ENCODE peak calls at places on chromosomes 13 and 19, in seven cellular contexts. Z is mesendoderm, Y is neuronal stem cell, V is IMR-90, L is H9, M is H1, J is trophoblast cell. A is an unnamed sample.

GRCh38 chr13:94110011-94110410 is 369.5 kb downstream of the DCT start:
- DNase-seq in Z (no peak), V (peak), J (no peak), L (no peak), Y (no peak), M (no peak), A (no peak)

GRCh38 chr19:54257116-54257480 is at the start of gene LILRB5:
- DNase-seq in M (peak), V (no peak), J (no peak), Z (no peak), Y (no peak), L (no peak), A (no peak)

GRCh38 chr19:10317857-10318462 is 2.1 kb upstream of the FDX2 start:
- DNase-seq in L (no peak), M (no peak), J (no peak), V (no peak), Z (no peak), Y (no peak), A (no peak)

GRCh38 chr19:4406626-4407025 is 4.2 kb downstream of the CHAF1A start:
- DNase-seq in J (no peak), L (peak), Y (no peak), V (no peak), M (no peak), Z (no peak), A (no peak)

GRCh38 chr19:3108775-3109174 is 14.6 kb downstream of the GNA11 start:
- DNase-seq in Z (peak), M (peak), L (peak), V (peak), J (peak), Y (peak), A (peak)

GRCh38 chr19:38684078-38684861 is 36.8 kb downstream of the ACTN4 start:
- DNase-seq in Z (peak), V (peak), J (peak), Y (no peak), L (peak), M (no peak), A (peak)

GRCh38 chr13:84405286-84405685 is 523.0 kb upstream of the SLITRK1 start:
- DNase-seq in L (no peak), M (no peak), Z (no peak), V (peak), Y (no peak), J (no peak), A (no peak)

GRCh38 chr19:56834564-56835375 is 5.8 kb downstream of the PEG3 start:
- DNase-seq in M (no peak), L (no peak), V (no peak), J (no peak), Y (no peak), Z (no peak), A (no peak)

GRCh38 chr13:41017153-41017552 is 2.0 kb downstream of the ELF1 start:
- DNase-seq in M (no peak), L (no peak), J (no peak), Y (no peak), V (no peak), Z (no peak), A (peak)

GRCh38 chr13:101219609-101220265 is 196.6 kb downstream of the NALCN start:
- DNase-seq in Z (no peak), V (no peak), Y (no peak), L (no peak), M (no peak), J (no peak), A (no peak)
- H2BK120ac ChIP-seq in Z (no peak), V (no peak), Y (no peak), L (no peak), M (no peak), J (no peak), A (no peak)

GRCh38 chr19:17842663-17843313 is 5.0 kb downstream of the JAK3 start:
- DNase-seq in Z (no peak), L (no peak), V (no peak), J (no peak), Y (no peak), M (no peak), A (no peak)

GRCh38 chr19:17841810-17842662 is 5.7 kb downstream of the JAK3 start:
- DNase-seq in Z (peak), M (peak), L (peak), V (peak), J (peak), Y (peak), A (peak)

GRCh38 chr19:17843428-17843827 is 4.4 kb downstream of the JAK3 start:
- DNase-seq in Y (no peak), J (no peak), L (no peak), Z (no peak), V (no peak), M (no peak), A (no peak)

GRCh38 chr19:17846146-17846545 is 1.6 kb downstream of the JAK3 start:
- DNase-seq in V (no peak), L (no peak), M (no peak), J (no peak), Y (no peak), Z (no peak), A (no peak)

DNA sequence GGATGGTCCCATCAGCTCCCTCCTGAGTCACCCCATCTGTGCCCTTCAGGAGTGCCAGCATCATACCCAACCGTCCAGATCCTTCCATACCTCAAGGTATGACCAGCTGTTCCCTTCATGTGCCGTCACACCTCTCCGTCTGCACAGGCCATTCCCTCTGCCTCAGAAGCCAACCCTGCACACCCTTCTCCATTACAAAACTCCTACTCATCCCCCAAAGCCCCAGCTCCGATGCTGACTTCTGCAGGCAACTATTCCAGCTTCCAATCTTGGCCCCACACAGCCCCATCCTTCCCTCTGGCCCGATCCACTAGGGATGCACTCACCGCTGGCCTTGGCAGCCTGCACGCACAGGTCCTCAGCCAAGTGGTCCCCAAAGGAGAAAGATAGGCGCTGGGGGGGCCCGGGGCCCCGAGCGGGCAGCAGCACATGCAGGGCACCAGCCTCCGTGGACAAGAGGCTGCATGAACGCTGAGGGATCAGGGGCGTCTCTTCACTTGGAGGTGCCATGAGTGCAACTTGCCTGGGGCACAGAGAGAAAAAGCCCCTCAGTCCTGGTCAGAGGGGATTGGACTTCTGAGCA is 3.8 kb downstream of the JAK3 start:
- DNase-seq in Y (no peak), V (no peak), L (no peak), M (no peak), Z (no peak), J (no peak), A (no peak)
- H2BK120ac ChIP-seq in Y (peak), V (no peak), L (no peak), M (no peak), Z (no peak), J (no peak), A (no peak)

GRCh38 chr13:102138635-102139225 is 263.1 kb downstream of the FGF14 start:
- DNase-seq in M (no peak), J (no peak), Y (no peak), V (peak), L (no peak), Z (no peak), A (peak)

GRCh38 chr13:102142473-102142826 is 259.4 kb downstream of the FGF14 start:
- DNase-seq in Y (no peak), Z (no peak), L (no peak), V (no peak), M (no peak), J (no peak), A (no peak)

GRCh38 chr13:102139626-102140025 is 262.2 kb downstream of the FGF14 start:
- DNase-seq in Z (no peak), L (no peak), Y (no peak), J (no peak), V (no peak), M (no peak), A (no peak)

GRCh38 chr13:102145750-102146149 is 256.1 kb downstream of the FGF14 start:
- DNase-seq in L (no peak), V (no peak), J (no peak), Y (no peak), M (no peak), Z (no peak), A (no peak)

GRCh38 chr13:102141625-102142472 is 260.0 kb downstream of the FGF14 start:
- DNase-seq in M (no peak), V (peak), Z (peak), L (no peak), J (peak), Y (no peak), A (peak)
- H2BK120ac ChIP-seq in M (no peak), V (no peak), Z (no peak), L (no peak), J (no peak), Y (no peak), A (no peak)

GRCh38 chr19:13841339-13842293 is 35.3 kb upstream of the NANOS3 start:
- DNase-seq in V (no peak), J (peak), Z (no peak), Y (no peak), L (peak), M (no peak), A (peak)

GRCh38 chr19:13842294-13843103 is 34.4 kb upstream of the NANOS3 start:
- DNase-seq in Z (peak), M (no peak), V (peak), J (peak), L (peak), Y (no peak), A (peak)

GRCh38 chr19:13839938-13840750 is 36.8 kb upstream of the NANOS3 start:
- DNase-seq in M (no peak), L (peak), Y (no peak), J (peak), Z (no peak), V (peak), A (peak)

GRCh38 chr19:13839193-13839937 is 37.6 kb upstream of the NANOS3 start:
- DNase-seq in J (peak), Y (no peak), M (peak), L (peak), Z (no peak), V (peak), A (peak)

GRCh38 chr19:13840751-13841338 is 36.1 kb upstream of the NANOS3 start:
- DNase-seq in V (no peak), Z (no peak), L (no peak), M (no peak), Y (no peak), J (no peak), A (no peak)
- H2BK120ac ChIP-seq in V (peak), Z (no peak), L (no peak), M (peak), Y (peak), J (peak), A (peak)

DNA sequence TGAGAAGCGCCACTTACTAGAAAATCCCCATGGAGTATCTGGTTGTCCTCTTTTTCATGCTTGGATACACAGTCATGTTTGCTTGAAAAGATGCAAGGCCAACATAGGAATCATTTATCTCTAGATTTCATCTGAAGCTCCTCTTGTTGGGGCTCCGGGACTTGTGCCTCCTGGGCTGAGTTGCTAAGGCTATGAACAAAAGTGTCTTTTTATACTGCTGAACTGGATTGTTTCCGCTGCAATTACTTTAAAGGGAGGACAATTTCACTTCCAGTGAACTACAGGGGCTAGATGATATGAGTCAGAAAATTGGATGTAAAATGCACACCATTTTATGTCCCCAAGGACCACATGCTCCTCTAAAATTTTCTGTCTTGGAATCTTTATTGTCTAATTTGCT is 114.2 kb downstream of the TNFSF13B start:
- DNase-seq in J (no peak), Z (no peak), L (no peak), V (no peak), M (no peak), Y (no peak), A (no peak)
- H2BK120ac ChIP-seq in J (no peak), Z (no peak), L (no peak), V (no peak), M (no peak), Y (no peak), A (no peak)

DNA sequence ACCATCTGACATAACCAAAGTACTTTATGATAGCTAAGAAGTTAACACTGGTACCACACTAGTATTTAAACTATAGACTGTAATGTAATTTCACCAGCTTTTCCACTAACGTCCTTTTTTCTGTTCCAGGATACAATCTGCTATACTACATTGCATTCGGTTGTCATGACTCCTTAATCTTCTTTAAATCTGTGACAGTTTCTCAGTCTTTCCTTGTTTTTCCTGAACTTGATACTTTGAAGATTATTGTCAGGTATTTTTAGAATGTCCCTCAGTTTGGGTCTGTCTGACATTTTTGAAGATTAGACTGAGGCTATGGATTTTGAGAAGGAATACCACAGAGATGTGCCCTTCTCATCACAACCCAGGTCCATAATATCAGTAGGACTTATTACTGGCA is 36.6 kb downstream of the NUFIP1 start:
- DNase-seq in J (peak), Z (no peak), M (no peak), L (no peak), V (no peak), Y (no peak), A (no peak)
- H2BK120ac ChIP-seq in J (no peak), Z (no peak), M (no peak), L (no peak), V (no peak), Y (no peak), A (no peak)

DNA sequence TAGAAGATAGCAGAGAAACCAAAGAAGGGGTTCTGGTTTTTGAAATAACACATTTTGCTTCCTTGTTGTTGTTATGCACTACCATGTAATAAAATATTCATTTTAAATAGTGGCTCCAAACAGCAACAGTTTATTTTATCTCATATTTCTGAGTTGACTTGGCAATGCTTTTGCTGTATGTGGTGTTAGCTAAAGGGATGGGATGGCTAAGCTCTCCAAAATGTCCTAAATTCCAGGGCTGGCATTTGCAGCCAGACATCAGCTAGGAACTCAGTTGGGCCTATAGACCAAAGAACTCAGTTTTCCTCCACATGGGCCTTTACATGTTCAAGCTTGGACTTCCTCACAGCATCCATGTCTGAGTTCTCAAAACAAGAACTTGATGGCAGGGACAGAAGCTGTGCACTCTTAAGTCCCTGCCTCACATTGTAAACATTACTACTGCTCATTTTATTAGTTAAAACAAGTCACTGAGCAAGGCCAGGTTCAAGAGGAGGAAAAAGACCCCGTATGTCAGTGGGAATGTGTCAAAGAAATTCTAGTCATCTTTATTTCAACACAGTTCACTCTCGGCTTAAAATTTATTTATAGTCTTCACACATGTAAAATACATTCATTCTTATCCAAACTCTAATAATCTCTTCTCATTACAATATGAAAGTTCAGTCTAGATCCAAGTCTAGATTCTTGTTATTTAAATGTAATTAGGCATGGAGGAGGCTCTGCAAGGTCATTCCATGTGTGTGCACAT is 819.3 kb upstream of the PCDH20 start:
- DNase-seq in Y (no peak), L (no peak), J (no peak), Z (no peak), V (no peak), M (no peak), A (no peak)
- H2BK120ac ChIP-seq in Y (no peak), L (no peak), J (no peak), Z (no peak), V (no peak), M (no peak), A (no peak)

A was measured in mesenchymal stem cell.